ENCODE peak calls at places on chromosomes 12 and 14, in six cellular contexts. R, K, X, Q, A and J are unnamed samples.

GRCh38 chr14:58098507-58098906 is 53.5 kb downstream of the ARMH4 start:
- DNase-seq in A (no peak), R (peak), X (no peak), K (no peak), Q (no peak), J (no peak)

GRCh38 chr12:106274575-106275081 is 26.8 kb upstream of the CKAP4 start:
- DNase-seq in X (no peak), A (no peak), K (no peak), R (peak), Q (no peak), J (no peak)

GRCh38 chr12:40068416-40068815 is 37.5 kb downstream of the SLC2A13 start:
- DNase-seq in K (no peak), Q (no peak), A (no peak), X (no peak), R (no peak), J (no peak)

GRCh38 chr12:122743895-122744525 is 8.6 kb upstream of the DENR start:
- DNase-seq in Q (no peak), X (no peak), R (peak), A (no peak), K (no peak), J (no peak)

GRCh38 chr12:68400231-68400829 is 68.2 kb upstream of the MDM1 start:
- DNase-seq in Q (no peak), R (no peak), A (no peak), X (no peak), K (no peak), J (no peak)

GRCh38 chr14:69066396-69067171 is 86.3 kb downstream of the DCAF5 start:
- DNase-seq in X (peak), Q (no peak), A (no peak), R (no peak), K (no peak), J (no peak)

GRCh38 chr14:81366259-81366658 is 33.9 kb downstream of the STON2 start:
- DNase-seq in Q (peak), K (no peak), A (no peak), X (no peak), R (no peak), J (peak)

GRCh38 chr12:91182664-91183455 is at the start of gene DCN:
- DNase-seq in Q (peak), X (no peak), A (no peak), R (no peak), K (no peak), J (no peak)

GRCh38 chr12:59429766-59430165 is 166.1 kb upstream of the SLC16A7 start:
- DNase-seq in K (no peak), Q (peak), A (no peak), X (no peak), R (no peak), J (no peak)

GRCh38 chr12:92034858-92035401 is 110.7 kb downstream of the BTG1 start:
- DNase-seq in X (peak), A (peak), K (peak), Q (peak), R (peak), J (peak)

GRCh38 chr12:26340649-26341048 is 145.3 kb downstream of the SSPN start:
- DNase-seq in Q (no peak), A (no peak), X (peak), R (peak), K (peak), J (no peak)

GRCh38 chr12:112524676-112525425 is 106.1 kb downstream of the PTPN11 start:
- DNase-seq in K (no peak), X (no peak), R (no peak), Q (peak), A (no peak), J (peak)

GRCh38 chr14:94174622-94175402 is 690 bp downstream of the PPP4R4 start:
- DNase-seq in A (peak), X (no peak), Q (no peak), K (no peak), R (no peak), J (no peak)

GRCh38 chr14:34930591-34931069 is 52.2 kb upstream of the SRP54 start:
- DNase-seq in Q (no peak), X (peak), K (peak), R (peak), A (no peak), J (no peak)

GRCh38 chr12:48938805-48939204 is 13.5 kb upstream of the FKBP11 start:
- DNase-seq in R (no peak), K (peak), A (no peak), Q (no peak), X (no peak), J (no peak)

GRCh38 chr12:77725611-77726010 is 105.1 kb upstream of the NAV3 start:
- DNase-seq in A (no peak), Q (peak), K (no peak), R (no peak), X (no peak), J (no peak)

GRCh38 chr14:37931998-37932397 is 275.7 kb upstream of the SSTR1 start:
- DNase-seq in K (no peak), R (no peak), X (no peak), A (no peak), Q (no peak), J (no peak)

GRCh38 chr14:80388980-80389711 is 177.8 kb upstream of the DIO2 start:
- DNase-seq in R (no peak), A (no peak), K (no peak), Q (peak), X (no peak), J (no peak)

GRCh38 chr12:47226199-47226598 is 146.4 kb upstream of the AMIGO2 start:
- DNase-seq in K (no peak), R (no peak), Q (no peak), X (no peak), A (no peak), J (no peak)
- TF ChIP-seq CTCF in K (no peak), R (no peak), Q (no peak), X (no peak), A (no peak), J (no peak)

GRCh38 chr14:63761356-63762117 is 33.7 kb upstream of the SGPP1 start:
- DNase-seq in K (no peak), Q (no peak), R (no peak), A (no peak), X (no peak), J (no peak)
- H3K4me3 ChIP-seq in K (no peak), Q (no peak), R (no peak), A (no peak), X (no peak), J (no peak)

DNA sequence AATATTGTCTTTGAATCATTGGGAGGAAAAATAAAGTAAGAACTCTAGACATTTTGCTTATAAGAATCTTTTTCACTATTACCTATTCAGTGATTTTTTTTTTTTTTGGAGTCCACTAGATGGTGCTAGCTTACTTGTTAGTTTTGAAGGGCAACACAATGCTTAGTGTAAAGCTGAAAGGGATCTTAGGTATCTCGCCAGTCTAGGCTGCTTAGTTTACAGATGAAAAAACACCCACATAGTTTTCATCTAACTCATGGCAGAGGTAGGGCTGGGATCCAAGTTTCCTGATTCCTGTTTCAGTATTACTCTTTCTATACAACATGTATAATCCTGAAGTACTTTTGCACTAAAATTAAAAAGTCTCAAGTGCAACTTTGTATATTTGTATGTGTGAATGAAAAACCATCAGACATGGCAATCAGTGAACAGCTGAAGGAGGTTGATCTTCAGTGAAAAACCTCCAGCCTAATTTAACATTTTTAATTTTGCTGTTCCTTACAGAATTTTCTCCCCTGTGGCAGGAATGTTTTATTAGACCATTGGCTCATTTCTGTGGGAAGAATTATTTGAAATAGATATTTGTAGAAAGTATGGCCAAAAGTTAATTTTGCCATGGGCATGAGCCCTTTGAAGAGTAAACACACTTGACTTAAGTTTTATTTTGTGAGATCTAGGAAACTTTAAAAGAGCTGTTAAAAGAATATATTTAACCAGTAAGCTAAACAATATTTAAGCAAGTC is 40.7 kb downstream of the LRRIQ1 start:
- DNase-seq in X (no peak), K (peak), A (no peak), Q (peak), R (no peak), J (peak)
- TF ChIP-seq CTCF in X (peak), K (peak), A (peak), Q (peak), R (no peak), J (peak)

GRCh38 chr14:105486333-105486973 is at the start of gene CRIP1:
- DNase-seq in K (no peak), R (peak), A (no peak), Q (no peak), X (no peak), J (no peak)
- H3K4me3 ChIP-seq in K (peak), R (peak), A (peak), Q (no peak), X (peak), J (no peak)

GRCh38 chr12:120596901-120597300 is 15.7 kb upstream of the POP5 start:
- DNase-seq in Q (no peak), K (no peak), A (no peak), R (no peak), X (no peak), J (no peak)

GRCh38 chr12:120598674-120599463 is 17.7 kb upstream of the POP5 start:
- DNase-seq in K (no peak), R (no peak), Q (no peak), A (no peak), X (no peak), J (no peak)

GRCh38 chr12:120597861-120598260 is 16.7 kb upstream of the POP5 start:
- DNase-seq in A (no peak), K (no peak), X (no peak), Q (no peak), R (no peak), J (no peak)

GRCh38 chr12:120599672-120600537 is 18.7 kb upstream of the POP5 start:
- DNase-seq in A (no peak), K (no peak), R (no peak), X (no peak), Q (no peak), J (no peak)
- TF ChIP-seq CTCF in A (no peak), K (no peak), R (no peak), X (no peak), Q (no peak), J (no peak)

GRCh38 chr12:2957816-2958431 is 1.3 kb upstream of the TEAD4 start:
- DNase-seq in Q (peak), K (no peak), A (no peak), X (no peak), R (no peak), J (no peak)
- H3K4me3 ChIP-seq in Q (peak), K (no peak), A (peak), X (peak), R (no peak), J (peak)

GRCh38 chr12:131020326-131020725 is 66.6 kb downstream of the ADGRD1 start:
- DNase-seq in R (no peak), A (no peak), K (no peak), X (no peak), Q (no peak), J (no peak)

GRCh38 chr12:131017477-131017991 is 63.8 kb downstream of the ADGRD1 start:
- DNase-seq in K (no peak), X (no peak), Q (no peak), R (no peak), A (no peak), J (no peak)

GRCh38 chr12:131018221-131018620 is 64.5 kb downstream of the ADGRD1 start:
- DNase-seq in X (no peak), Q (no peak), K (no peak), R (no peak), A (no peak), J (no peak)

GRCh38 chr12:131021142-131021541 is 67.4 kb downstream of the ADGRD1 start:
- DNase-seq in A (no peak), R (no peak), Q (no peak), X (no peak), K (no peak), J (no peak)

DNA sequence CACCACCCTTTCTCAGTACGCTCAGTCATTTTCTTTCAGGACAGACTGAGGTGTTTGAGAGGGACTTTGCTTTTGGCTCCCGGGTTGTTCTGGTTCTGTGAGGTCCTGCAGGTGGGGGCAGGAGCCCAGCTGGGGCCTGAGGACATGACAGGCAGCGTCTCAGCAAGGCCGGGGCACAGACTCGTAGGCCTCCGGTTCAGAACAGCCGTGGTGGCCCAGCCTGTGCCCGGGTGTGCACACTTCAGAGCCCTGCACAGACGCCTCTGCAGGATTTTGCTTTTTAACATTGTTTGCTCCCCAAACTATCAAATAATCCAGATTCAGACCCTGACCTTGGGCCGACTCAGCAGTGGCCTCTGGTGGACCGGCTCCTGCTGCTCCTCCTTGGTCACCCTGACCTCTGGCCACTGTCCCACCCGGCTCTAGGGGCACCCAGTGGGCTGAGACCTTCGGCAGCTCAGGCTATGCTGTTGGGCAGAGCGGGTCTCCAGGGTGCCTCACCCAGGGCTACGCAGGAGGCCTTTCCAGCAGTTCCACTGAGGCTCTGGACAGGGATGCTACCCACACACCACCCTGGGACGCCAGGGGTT is 65.2 kb downstream of the ADGRD1 start:
- DNase-seq in A (no peak), R (no peak), K (no peak), Q (no peak), X (no peak), J (no peak)
- TF ChIP-seq CTCF in A (no peak), R (no peak), K (no peak), Q (no peak), X (no peak), J (peak)

GRCh38 chr12:78820946-78821345 is 43.6 kb upstream of the SYT1 start:
- DNase-seq in K (no peak), Q (no peak), R (no peak), X (no peak), A (no peak), J (no peak)

DNA sequence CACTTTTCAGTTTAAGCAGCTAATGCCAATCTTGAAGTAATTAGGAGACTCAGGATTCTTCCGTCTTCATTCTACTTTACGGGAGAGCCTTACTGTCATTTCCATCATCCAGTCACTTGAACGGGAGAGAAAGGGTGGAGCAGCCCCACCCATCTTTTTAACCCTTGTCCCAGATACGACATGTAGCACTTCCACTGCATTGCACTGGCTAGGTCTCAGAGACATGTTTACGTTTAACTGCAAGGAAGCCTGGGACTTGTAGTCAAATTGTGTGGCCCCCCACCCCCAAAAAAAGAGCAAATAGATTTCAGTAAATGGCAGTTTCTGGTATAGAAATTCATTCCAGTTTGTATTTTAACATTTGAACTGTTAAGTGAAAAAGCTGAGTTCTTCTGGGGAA is 46.1 kb upstream of the SYT1 start:
- DNase-seq in Q (no peak), A (no peak), X (no peak), R (peak), K (no peak), J (no peak)
- H3K4me3 ChIP-seq in Q (no peak), A (no peak), X (no peak), R (no peak), K (no peak), J (no peak)

DNA sequence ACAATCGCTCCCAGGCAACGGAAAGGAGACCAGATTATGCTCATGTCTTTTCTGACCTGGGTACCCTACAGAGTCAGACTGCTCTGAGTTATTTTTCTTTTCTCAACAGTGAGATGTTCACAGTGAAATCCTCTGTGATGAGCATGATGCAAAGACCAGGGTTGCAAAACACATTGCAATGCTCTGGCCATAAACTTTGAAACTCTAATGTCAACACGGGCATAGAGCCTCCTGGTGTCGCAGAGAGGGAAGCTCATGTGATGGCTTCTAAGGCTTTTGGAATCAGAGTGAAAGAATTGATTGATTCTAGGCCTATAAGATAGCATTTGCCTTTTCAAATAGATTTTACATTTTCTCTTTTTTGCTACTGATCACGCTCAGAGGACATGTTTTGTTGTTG is 193.4 kb downstream of the RASSF9 start:
- DNase-seq in K (no peak), Q (no peak), R (peak), X (no peak), A (no peak), J (peak)
- TF ChIP-seq CTCF in K (no peak), Q (no peak), R (no peak), X (no peak), A (no peak), J (peak)